ENCODE peak calls at places on chromosomes 3 and 15, in eight cellular contexts. B is A549, Y is HCT116, O is HepG2, M is SK-N-SH, W is H1, J is GM12878, H is K562. R is an unnamed sample.

GRCh38 chr3:136263251-136263650 is 13.1 kb downstream of the PCCB start:
- DNase-seq in B (no peak), Y (no peak), O (no peak), M (no peak), W (no peak), J (no peak), H (no peak), R (no peak)

GRCh38 chr3:134334231-134334900 is 39.9 kb downstream of the AMOTL2 start:
- DNase-seq in B (no peak), Y (no peak), O (no peak), M (no peak), W (no peak), J (no peak), H (no peak), R (peak)

GRCh38 chr3:184598220-184598927 is 36.8 kb downstream of the EPHB3 start:
- DNase-seq in B (no peak), Y (no peak), O (no peak), M (peak), W (no peak), J (no peak), H (no peak), R (no peak)

GRCh38 chr15:58407366-58407765 is 24.4 kb upstream of the LIPC start:
- DNase-seq in B (no peak), Y (no peak), O (no peak), M (no peak), W (no peak), J (no peak), H (no peak), R (no peak)

GRCh38 chr3:86481031-86481430 is 509.9 kb downstream of the VGLL3 start:
- DNase-seq in B (no peak), Y (no peak), O (no peak), M (no peak), W (no peak), J (no peak), H (no peak), R (no peak)

GRCh38 chr3:195697582-195698324 is 23.0 kb upstream of the MUC20 start:
- DNase-seq in B (peak), Y (no peak), O (no peak), M (no peak), W (no peak), J (no peak), H (peak), R (peak)

GRCh38 chr3:195905970-195906864 is 2.1 kb downstream of the TNK2 start:
- DNase-seq in B (no peak), Y (no peak), O (no peak), M (no peak), W (no peak), J (no peak), H (no peak), R (peak)

GRCh38 chr3:155317211-155317610 is 23.7 kb upstream of the STRIT1 start:
- DNase-seq in B (no peak), Y (no peak), O (no peak), M (no peak), W (no peak), J (no peak), H (no peak), R (no peak)

GRCh38 chr3:190058486-190059241 is 62.0 kb downstream of the P3H2 start:
- DNase-seq in B (no peak), Y (no peak), O (no peak), M (no peak), W (no peak), J (no peak), H (no peak), R (peak)

GRCh38 chr3:47601310-47601709 is 22.6 kb upstream of the CSPG5 start:
- DNase-seq in B (no peak), Y (no peak), O (no peak), M (no peak), W (no peak), J (no peak), H (no peak), R (no peak)

GRCh38 chr3:89859738-89860137 is 752.3 kb downstream of the EPHA3 start:
- DNase-seq in B (no peak), Y (no peak), O (no peak), M (no peak), W (no peak), J (no peak), H (no peak), R (no peak)

GRCh38 chr3:11995061-11995460 is 9.1 kb upstream of the SYN2 start:
- DNase-seq in B (no peak), Y (no peak), O (no peak), M (peak), W (no peak), J (no peak), H (no peak), R (no peak)

GRCh38 chr3:167913218-167913902 is 177.8 kb downstream of the SERPINI1 start:
- DNase-seq in B (peak), Y (peak), O (no peak), M (peak), W (no peak), J (no peak), H (no peak), R (peak)

GRCh38 chr3:40208251-40208650 is 101.3 kb upstream of the EIF1B start:
- DNase-seq in B (no peak), Y (no peak), O (no peak), M (no peak), W (no peak), J (no peak), H (no peak), R (no peak)

GRCh38 chr3:35789039-35789438 is 149.7 kb downstream of the ARPP21 start:
- DNase-seq in B (no peak), Y (no peak), O (no peak), M (peak), W (no peak), J (no peak), H (no peak), R (no peak)

GRCh38 chr15:43186003-43186353 is 775 bp downstream of the CCNDBP1 start:
- DNase-seq in B (peak), Y (no peak), O (no peak), M (no peak), W (no peak), J (no peak), H (no peak), R (no peak)

GRCh38 chr3:194587438-194587931 is 45.7 kb downstream of the TMEM44 start:
- DNase-seq in B (no peak), Y (no peak), O (no peak), M (no peak), W (no peak), J (no peak), H (no peak), R (peak)

GRCh38 chr3:40073310-40074007 is 236.0 kb upstream of the EIF1B start:
- DNase-seq in B (no peak), Y (peak), O (peak), M (no peak), W (peak), J (no peak), H (no peak), R (no peak)

GRCh38 chr3:46096781-46097180 is 69.5 kb upstream of the XCR1 start:
- DNase-seq in B (no peak), Y (no peak), O (no peak), M (no peak), W (no peak), J (no peak), H (no peak), R (no peak)

GRCh38 chr3:143652118-143652517 is 196.2 kb downstream of the SLC9A9 start:
- DNase-seq in B (no peak), Y (no peak), O (no peak), M (no peak), W (no peak), J (no peak), H (no peak), R (no peak)

GRCh38 chr15:80445300-80446041 is 41.3 kb downstream of the ARNT2 start:
- DNase-seq in B (no peak), Y (no peak), O (no peak), M (no peak), W (no peak), J (no peak), H (no peak), R (no peak)

GRCh38 chr3:123481071-123481470 is 32.2 kb upstream of the ADCY5 start:
- DNase-seq in B (no peak), Y (no peak), O (no peak), M (no peak), W (no peak), J (no peak), H (no peak), R (no peak)

GRCh38 chr3:30315452-30315851 is 290.9 kb upstream of the TGFBR2 start:
- DNase-seq in B (no peak), Y (no peak), O (no peak), M (no peak), W (no peak), J (no peak), H (no peak), R (peak)

GRCh38 chr3:79018671-79019136 is 749.1 kb downstream of the ROBO1 start:
- DNase-seq in B (peak), Y (no peak), O (peak), M (peak), W (no peak), J (no peak), H (no peak), R (peak)

GRCh38 chr15:63232943-63233342 is 43.5 kb downstream of the RAB8B start:
- DNase-seq in B (no peak), Y (no peak), O (no peak), M (no peak), W (no peak), J (no peak), H (no peak), R (peak)

GRCh38 chr3:126798521-126798920 is 94.5 kb downstream of the CHCHD6 start:
- DNase-seq in B (no peak), Y (no peak), O (no peak), M (no peak), W (no peak), J (no peak), H (no peak), R (peak)

GRCh38 chr3:172904817-172905479 is 154.4 kb downstream of the ECT2 start:
- DNase-seq in B (no peak), Y (no peak), O (no peak), M (peak), W (no peak), J (no peak), H (no peak), R (no peak)

GRCh38 chr15:64209680-64210334 is 47.0 kb upstream of the PPIB start:
- DNase-seq in B (peak), Y (peak), O (peak), M (peak), W (no peak), J (peak), H (peak), R (peak)

GRCh38 chr3:178392553-178392952 is 143.7 kb upstream of the KCNMB2 start:
- DNase-seq in B (no peak), Y (no peak), O (no peak), M (no peak), W (no peak), J (no peak), H (no peak), R (peak)

GRCh38 chr15:64634576-64635485 is 140.6 kb downstream of the RBPMS2 start:
- DNase-seq in B (no peak), Y (no peak), O (peak), M (no peak), W (peak), J (peak), H (no peak), R (no peak)

GRCh38 chr3:156180077-156180476 is 59.7 kb downstream of the KCNAB1 start:
- DNase-seq in B (no peak), Y (no peak), O (no peak), M (no peak), W (no peak), J (no peak), H (no peak), R (peak)

GRCh38 chr3:139764936-139765335 is 87.2 kb upstream of the NMNAT3 start:
- DNase-seq in B (no peak), Y (no peak), O (no peak), M (no peak), W (no peak), J (no peak), H (no peak), R (peak)

GRCh38 chr15:75666823-75667501 is 19.2 kb downstream of the SNX33 start:
- DNase-seq in B (peak), Y (peak), O (peak), M (no peak), W (no peak), J (no peak), H (no peak), R (peak)

DNA sequence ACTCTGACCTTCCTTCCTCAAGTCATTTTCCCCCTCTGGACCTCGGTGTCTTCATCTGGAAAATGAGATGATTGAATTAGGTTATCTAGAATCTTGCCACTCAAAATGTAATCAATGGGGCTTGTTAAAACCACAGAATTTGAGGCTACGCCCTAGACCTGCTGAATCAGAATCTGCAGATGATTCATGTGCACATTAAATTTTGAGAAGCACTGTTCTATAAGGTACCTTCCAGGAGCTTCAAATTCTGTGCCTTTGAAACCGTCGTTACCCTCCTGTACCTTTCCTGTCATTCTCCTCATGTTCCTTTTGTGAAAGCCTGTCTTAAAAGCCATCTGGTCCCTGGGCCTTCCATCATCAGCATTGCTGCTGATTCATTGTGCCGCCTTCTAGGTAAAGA is 172.4 kb upstream of the TOPAZ1 start:
- DNase-seq in B (no peak), Y (no peak), O (no peak), M (no peak), W (no peak), J (no peak), H (no peak), R (no peak)
- TF ChIP-seq RAD21 in B (no peak), Y (no peak), O (no peak), M (no peak), W (no peak), J (no peak), H (no peak), R (no peak)

GRCh38 chr3:37498126-37499039 is 324.0 kb upstream of the LRRFIP2 start:
- DNase-seq in B (no peak), Y (no peak), O (no peak), M (no peak), W (no peak), J (no peak), H (no peak), R (no peak)
- TF ChIP-seq RAD21 in B (no peak), Y (no peak), O (no peak), M (no peak), W (no peak), J (no peak), H (no peak), R (no peak)

GRCh38 chr3:52779011-52779410 is 1.6 kb downstream of the ITIH1 start:
- DNase-seq in B (no peak), Y (no peak), O (no peak), M (no peak), W (no peak), J (no peak), H (no peak), R (no peak)

GRCh38 chr3:52780298-52780585 is 2.8 kb downstream of the ITIH1 start:
- DNase-seq in B (no peak), Y (no peak), O (no peak), M (no peak), W (no peak), J (no peak), H (no peak), R (no peak)

GRCh38 chr3:52777959-52778805 is 783 bp downstream of the ITIH1 start:
- DNase-seq in B (no peak), Y (no peak), O (no peak), M (no peak), W (no peak), J (no peak), H (no peak), R (no peak)

GRCh38 chr3:52781741-52782140 is 4.3 kb downstream of the ITIH1 start:
- DNase-seq in B (no peak), Y (no peak), O (no peak), M (no peak), W (no peak), J (no peak), H (no peak), R (no peak)

GRCh38 chr3:52779411-52780297 is 2.3 kb downstream of the ITIH1 start:
- DNase-seq in B (no peak), Y (no peak), O (no peak), M (no peak), W (no peak), J (peak), H (no peak), R (no peak)
- TF ChIP-seq RAD21 in B (no peak), Y (no peak), O (no peak), M (no peak), W (no peak), J (no peak), H (no peak), R (no peak)

DNA sequence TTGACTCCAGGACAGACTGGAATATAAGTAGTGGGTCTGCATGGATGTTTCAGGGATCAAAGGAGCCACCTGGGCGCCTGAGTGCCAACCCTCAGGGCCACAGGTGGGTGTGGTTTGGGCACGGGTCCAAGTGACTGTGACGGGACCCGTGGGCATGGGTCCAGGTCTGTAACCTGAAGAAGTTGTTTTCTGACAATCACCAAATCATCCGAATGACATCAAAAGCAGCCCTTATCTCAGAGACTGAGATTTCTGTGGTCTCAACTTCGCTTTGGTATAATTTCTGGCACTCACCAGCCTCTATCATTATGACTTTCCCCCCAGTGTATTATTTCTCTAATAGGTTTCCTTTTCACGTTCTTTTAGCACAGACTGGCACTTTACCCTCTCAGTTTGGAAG is 24.4 kb downstream of the RLBP1 start:
- DNase-seq in B (no peak), Y (no peak), O (peak), M (no peak), W (no peak), J (no peak), H (no peak), R (no peak)
- TF ChIP-seq RAD21 in B (no peak), Y (no peak), O (no peak), M (no peak), W (no peak), J (no peak), H (no peak), R (no peak)

DNA sequence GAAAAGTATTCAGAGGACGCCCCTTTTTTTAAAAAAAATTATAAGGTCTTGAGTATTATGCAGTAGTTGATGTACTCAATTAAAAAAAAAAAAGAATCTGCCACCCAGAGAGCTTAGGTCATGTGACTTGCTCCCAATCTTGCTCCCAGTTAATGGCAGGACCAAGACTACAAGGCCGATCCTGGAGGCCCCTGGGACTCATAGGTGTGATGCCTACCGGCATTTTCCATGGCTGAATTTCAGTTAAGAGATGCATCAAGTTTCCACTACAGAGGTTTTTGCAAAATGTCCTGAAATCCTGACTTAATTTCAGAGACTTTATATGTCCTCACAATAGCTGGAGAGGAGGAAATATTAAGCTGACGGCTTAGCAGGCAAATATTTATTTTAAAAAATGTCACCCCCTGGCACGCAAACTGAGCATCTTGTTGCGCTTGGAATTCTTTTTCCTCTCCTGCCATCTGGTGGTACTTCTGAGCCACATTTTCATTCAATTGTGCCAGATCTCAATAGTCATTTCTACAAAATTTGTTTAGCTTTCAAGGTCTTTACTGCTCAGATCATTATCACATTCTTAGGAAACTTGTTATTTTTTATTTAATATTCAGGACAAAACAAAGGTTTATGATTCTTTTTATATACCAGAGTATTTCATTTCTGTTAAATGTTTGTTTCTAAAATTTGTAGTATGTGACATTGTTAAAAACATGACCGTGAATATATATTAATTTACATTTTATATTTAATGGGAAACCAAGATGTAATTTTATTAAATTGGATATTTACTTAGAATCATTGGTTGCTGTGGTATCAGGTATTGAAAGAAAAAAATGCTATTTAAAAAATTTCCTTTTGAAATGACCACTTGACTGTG is 189.1 kb upstream of the THRB start:
- DNase-seq in B (peak), Y (peak), O (peak), M (peak), W (no peak), J (no peak), H (peak), R (peak)
- TF ChIP-seq RAD21 in B (peak), Y (peak), O (peak), M (peak), W (peak), J (peak), H (peak), R (peak)

GRCh38 chr3:8651418-8652322 is 7.1 kb upstream of the SSUH2 start:
- DNase-seq in B (no peak), Y (no peak), O (peak), M (peak), W (no peak), J (no peak), H (no peak), R (no peak)
- TF ChIP-seq RAD21 in B (no peak), Y (no peak), O (no peak), M (peak), W (no peak), J (no peak), H (no peak), R (no peak)

DNA sequence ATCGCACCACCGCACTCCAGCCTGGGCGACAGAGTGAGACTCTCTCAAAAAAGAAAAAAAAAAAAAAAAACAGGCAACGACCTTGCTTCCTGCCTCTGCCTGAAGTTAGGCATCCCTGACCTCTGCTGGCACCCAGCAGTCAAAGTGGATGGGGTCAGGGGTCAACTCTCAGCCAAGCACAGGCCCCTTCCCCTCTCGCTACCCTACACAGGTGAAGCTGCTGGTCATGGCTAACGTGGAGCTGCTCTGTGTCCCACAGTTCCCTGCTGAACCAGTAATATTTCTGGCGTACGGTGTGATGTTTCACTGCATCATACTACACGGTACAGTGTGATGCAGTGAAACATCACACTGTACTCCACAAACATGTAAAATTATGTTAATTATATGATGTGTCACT is 13.9 kb upstream of the FRG2C start:
- DNase-seq in B (no peak), Y (no peak), O (no peak), M (no peak), W (no peak), J (no peak), H (no peak), R (no peak)
- TF ChIP-seq RAD21 in B (no peak), Y (no peak), O (no peak), M (no peak), W (no peak), J (no peak), H (no peak), R (no peak)